ENCODE peak calls at places on chromosomes 13 and 19, in six cellular contexts. E is HCT116, N is PC-9, Q is colonic mucosa, A is upper lobe of left lung, V is lower lobe of right lung. D is an unnamed sample. For H3K4me1 and H3K9me3, the result is how much of the 10 kb centered on the place peaks cover.

GRCh38 chr13:75869981-75870380 is 233.9 kb downstream of the LMO7 start:
- DNase-seq in Q (no peak), E (no peak), N (no peak), A (no peak), V (no peak), D (no peak)

GRCh38 chr19:5055457-5055776 is 86.5 kb downstream of the KDM4B start:
- DNase-seq in V (no peak), A (peak), E (no peak), Q (no peak), N (no peak), D (no peak)

GRCh38 chr19:9828551-9829063 is 889 bp downstream of the UBL5 start:
- DNase-seq in Q (no peak), V (no peak), E (no peak), N (no peak), A (no peak), D (no peak)

GRCh38 chr13:51523082-51523518 is 61.2 kb upstream of the WDFY2 start:
- DNase-seq in N (peak), V (no peak), A (no peak), Q (no peak), E (no peak), D (no peak)

GRCh38 chr13:24043590-24044350 is 116.8 kb upstream of the SPATA13 start:
- DNase-seq in V (no peak), E (no peak), N (no peak), Q (no peak), A (no peak), D (no peak)

GRCh38 chr19:55391191-55391670 is 5.5 kb downstream of the RPL28 start:
- DNase-seq in N (no peak), V (no peak), A (no peak), E (no peak), Q (no peak), D (no peak)

GRCh38 chr19:51166846-51167490 is 24.9 kb downstream of the SIGLEC7 start:
- DNase-seq in A (no peak), N (no peak), Q (peak), E (no peak), V (peak), D (no peak)

GRCh38 chr19:39335168-39335567 is 675 bp downstream of the GMFG start:
- DNase-seq in Q (no peak), V (no peak), A (no peak), N (no peak), E (no peak), D (no peak)

GRCh38 chr13:74290324-74290773 is 156.1 kb upstream of the KLF12 start:
- DNase-seq in V (no peak), N (peak), A (no peak), Q (no peak), E (peak), D (peak)

GRCh38 chr13:74907788-74908187 is 574.2 kb downstream of the TBC1D4 start:
- DNase-seq in V (no peak), Q (no peak), E (no peak), A (no peak), N (no peak), D (no peak)

GRCh38 chr13:51467730-51468129 is 14.9 kb upstream of the INTS6 start:
- DNase-seq in N (no peak), V (no peak), Q (no peak), E (no peak), A (no peak), D (no peak)

GRCh38 chr13:99296270-99296865 is 10.8 kb downstream of the GPR183 start:
- DNase-seq in V (no peak), Q (no peak), E (no peak), N (no peak), A (no peak), D (no peak)

GRCh38 chr19:457636-458035 is 3.2 kb downstream of the SHC2 start:
- DNase-seq in V (no peak), Q (no peak), N (no peak), E (no peak), A (peak), D (no peak)

GRCh38 chr13:91123456-91124127 is 223.9 kb upstream of the MIR17HG start:
- DNase-seq in A (no peak), N (no peak), E (no peak), V (no peak), Q (no peak), D (no peak)

GRCh38 chr13:84847107-84847506 is 952.1 kb downstream of the SLITRK6 start:
- DNase-seq in N (no peak), E (no peak), Q (no peak), V (no peak), A (no peak), D (no peak)

GRCh38 chr13:43544011-43544410 is 242.8 kb downstream of the ENOX1 start:
- DNase-seq in E (no peak), Q (no peak), V (no peak), N (no peak), A (no peak), D (no peak)

GRCh38 chr19:17339088-17339741 is 1.9 kb downstream of the GTPBP3 start:
- DNase-seq in A (peak), E (no peak), N (no peak), Q (peak), V (no peak), D (no peak)

GRCh38 chr19:20423381-20424207 is 142.0 kb downstream of the ZNF737 start:
- DNase-seq in Q (peak), E (no peak), N (peak), A (peak), V (peak), D (no peak)

GRCh38 chr13:78054152-78054551 is 135.5 kb upstream of the EDNRB start:
- DNase-seq in A (no peak), V (no peak), Q (no peak), N (no peak), E (no peak), D (no peak)

GRCh38 chr13:73901324-73902068 is 232.7 kb downstream of the KLF12 start:
- DNase-seq in E (no peak), V (no peak), Q (no peak), N (no peak), A (no peak), D (no peak)

GRCh38 chr19:16234552-16235445 is 37.1 kb downstream of the AP1M1 start:
- DNase-seq in A (peak), V (no peak), E (no peak), Q (no peak), N (no peak), D (no peak)

GRCh38 chr19:11382898-11383705 is 1.0 kb downstream of the EPOR start:
- DNase-seq in Q (peak), E (peak), A (peak), V (peak), N (peak), D (peak)

GRCh38 chr19:50565984-50566903 is 2.0 kb downstream of the LRRC4B start:
- DNase-seq in N (no peak), E (no peak), A (peak), Q (no peak), V (no peak), D (no peak)

GRCh38 chr19:6125571-6125989 is 9.9 kb upstream of the ACSBG2 start:
- DNase-seq in Q (peak), N (peak), V (peak), A (no peak), E (peak), D (peak)

GRCh38 chr19:10238172-10238783 is 7.1 kb upstream of the S1PR2 start:
- DNase-seq in N (no peak), E (no peak), V (peak), A (peak), Q (peak), D (peak)

GRCh38 chr13:54536112-54536511 is 1507.5 kb downstream of the OLFM4 start:
- DNase-seq in A (no peak), V (no peak), E (no peak), Q (no peak), N (no peak), D (no peak)

GRCh38 chr19:12603714-12604113 is 6.9 kb downstream of the ZNF490 start:
- DNase-seq in V (no peak), E (no peak), Q (no peak), N (no peak), A (no peak), D (no peak)

GRCh38 chr19:18083929-18084684 is 2.6 kb downstream of the IL12RB1 start:
- DNase-seq in N (no peak), E (no peak), A (no peak), V (no peak), Q (no peak), D (no peak)

GRCh38 chr13:112688560-112689497 is 1.0 kb upstream of the ATP11A start:
- DNase-seq in N (no peak), A (no peak), V (peak), Q (peak), E (no peak), D (no peak)

GRCh38 chr13:52371736-52372247 is 34.2 kb downstream of the THSD1 start:
- DNase-seq in N (no peak), E (peak), V (no peak), A (no peak), Q (no peak), D (peak)

GRCh38 chr19:2575734-2576481 is 100.0 kb downstream of the GADD45B start:
- DNase-seq in A (peak), N (no peak), Q (peak), E (no peak), V (no peak), D (no peak)

GRCh38 chr19:47521473-47522180 is 6.8 kb upstream of the NAPA start:
- DNase-seq in E (no peak), Q (no peak), A (no peak), V (no peak), N (no peak), D (peak)

GRCh38 chr19:47518139-47518538 is 3.3 kb upstream of the NAPA start:
- DNase-seq in V (no peak), E (no peak), Q (no peak), A (no peak), N (no peak), D (no peak)

GRCh38 chr19:47520839-47521238 is 6.0 kb upstream of the NAPA start:
- DNase-seq in E (no peak), A (no peak), N (no peak), V (no peak), Q (no peak), D (no peak)

GRCh38 chr19:47520343-47520806 is 5.5 kb upstream of the NAPA start:
- DNase-seq in V (no peak), E (no peak), N (no peak), Q (no peak), A (no peak), D (no peak)

GRCh38 chr19:47518854-47519253 is 4.0 kb upstream of the NAPA start:
- DNase-seq in V (no peak), E (no peak), Q (no peak), N (no peak), A (no peak), D (no peak)
- H3K4me1 ChIP-seq in V (under half), E (under half), Q (under half), N (under half), A (under half), D (under half)

GRCh38 chr19:14550201-14550754 is 20.9 kb downstream of the TECR start:
- DNase-seq in E (no peak), Q (peak), A (no peak), N (peak), V (no peak), D (no peak)

GRCh38 chr19:14542721-14543328 is 13.4 kb downstream of the TECR start:
- DNase-seq in E (no peak), V (no peak), Q (no peak), N (peak), A (no peak), D (no peak)

GRCh38 chr19:14544977-14545715 is 15.8 kb downstream of the TECR start:
- DNase-seq in N (no peak), V (no peak), A (peak), Q (no peak), E (no peak), D (no peak)

GRCh38 chr19:14544047-14544446 is 14.7 kb downstream of the TECR start:
- DNase-seq in A (no peak), E (no peak), N (no peak), V (no peak), Q (no peak), D (no peak)

GRCh38 chr19:14545716-14546082 is 16.3 kb downstream of the TECR start:
- DNase-seq in V (no peak), A (no peak), Q (no peak), E (no peak), N (no peak), D (no peak)
- H3K4me3 ChIP-seq in V (no peak), A (no peak), Q (no peak), E (no peak), N (no peak), D (no peak)

GRCh38 chr13:83184819-83185218 is 697.5 kb downstream of the SLITRK1 start:
- DNase-seq in N (no peak), Q (no peak), E (no peak), V (no peak), A (no peak), D (no peak)
- H3K9me3 ChIP-seq in N (under half), Q (under half), E (under half), V (under half), A (under half), D (under half)

GRCh38 chr13:109584844-109585361 is 201.5 kb downstream of the IRS2 start:
- DNase-seq in V (no peak), E (no peak), A (no peak), N (no peak), Q (no peak), D (no peak)
- H3K4me1 ChIP-seq in V (under half), E (under half), A (under half), N (under half), Q (under half), D (under half)

GRCh38 chr13:113815151-113816058 is 48.5 kb downstream of the GAS6 start:
- DNase-seq in Q (no peak), N (no peak), A (peak), V (no peak), E (peak), D (no peak)
- H3K4me3 ChIP-seq in Q (peak), N (no peak), A (peak), V (peak), E (peak), D (no peak)

D was measured in Caco-2.